ENCODE peak calls at places on chromosomes 5 and 9, in five cellular contexts. P is GM12878, O is NT2/D1, E is HepG2, X is H1. Z is an unnamed sample.

GRCh38 chr9:88072831-88073365 is 65.4 kb downstream of the SPATA31C2 start:
- DNase-seq in P (no peak), O (no peak), E (no peak), X (no peak), Z (no peak)

GRCh38 chr9:121268598-121269029 is 652 bp downstream of the GSN start:
- DNase-seq in P (no peak), O (no peak), X (no peak), E (no peak), Z (no peak)

GRCh38 chr5:178180141-178180863 is 6.9 kb downstream of the GMCL2 start:
- DNase-seq in X (peak; percentile 79), E (no peak), P (no peak), O (peak; percentile 61), Z (no peak)

GRCh38 chr5:31211098-31211497 is 17.6 kb downstream of the CDH6 start:
- DNase-seq in O (no peak), E (no peak), P (no peak), X (no peak), Z (no peak)

GRCh38 chr9:26369096-26369495 is 523.5 kb downstream of the CAAP1 start:
- DNase-seq in O (no peak), P (no peak), X (no peak), E (no peak), Z (no peak)

GRCh38 chr9:116499986-116500871 is 186.9 kb upstream of the TRIM32 start:
- DNase-seq in P (no peak), X (no peak), E (no peak), O (no peak), Z (no peak)

GRCh38 chr9:108049671-108050494 is 560.3 kb upstream of the KLF4 start:
- DNase-seq in P (no peak), X (no peak), E (no peak), O (no peak), Z (no peak)

GRCh38 chr5:140295414-140295813 is 7.5 kb downstream of the PFDN1 start:
- DNase-seq in X (no peak), O (no peak), P (no peak), E (peak; percentile 67), Z (peak; percentile 26)

GRCh38 chr5:1101991-1102713 is 9.7 kb downstream of the SLC12A7 start:
- DNase-seq in E (no peak), P (no peak), O (peak; percentile 50), X (no peak), Z (no peak)

GRCh38 chr9:115615821-115616665 is 498.1 kb upstream of the TNC start:
- DNase-seq in P (no peak), X (no peak), O (no peak), E (no peak), Z (no peak)

GRCh38 chr5:124701873-124702272 is 44.6 kb downstream of the ZNF608 start:
- DNase-seq in X (no peak), O (no peak), P (no peak), E (no peak), Z (no peak)

GRCh38 chr5:86814907-86815306 is 197.2 kb downstream of the COX7C start:
- DNase-seq in O (no peak), E (no peak), X (no peak), P (no peak), Z (no peak)

GRCh38 chr5:180343846-180344327 is 9.2 kb downstream of the GFPT2 start:
- DNase-seq in X (no peak), E (no peak), P (no peak), O (no peak), Z (no peak)

GRCh38 chr5:17802256-17802655 is 168.0 kb downstream of the TAF11L14 start:
- DNase-seq in O (peak; percentile 18), P (no peak), E (no peak), X (no peak), Z (no peak)

DNA sequence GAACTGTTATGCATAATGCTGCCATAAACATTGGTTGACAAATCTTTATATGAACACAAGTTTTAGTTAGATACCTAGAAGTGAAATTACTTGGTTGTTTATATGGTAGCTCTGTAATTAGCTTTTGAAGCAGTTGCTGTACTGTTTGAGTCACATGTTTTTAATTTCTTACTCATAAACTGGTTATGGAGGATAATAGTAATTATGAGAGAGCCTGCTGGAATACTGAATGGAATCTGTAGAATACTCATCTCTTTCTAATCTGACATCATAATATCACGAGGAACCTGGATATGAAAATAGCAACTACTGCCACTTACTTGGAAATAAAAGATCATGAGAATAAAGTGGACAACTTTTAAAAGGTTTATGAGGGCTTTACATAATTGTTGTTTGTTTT is 509.2 kb downstream of the CETN3 start:
- DNase-seq in O (no peak), E (no peak), X (no peak), P (no peak), Z (no peak)
- TF ChIP-seq SUZ12 in O (no peak), E (no peak), X (no peak), P (no peak), Z (no peak)

GRCh38 chr9:131754846-131755245 is 15.0 kb upstream of the RAPGEF1 start:
- DNase-seq in O (no peak), E (no peak), P (no peak), X (no peak), Z (no peak)
- TF ChIP-seq SUZ12 in O (no peak), E (no peak), P (no peak), X (no peak), Z (no peak)

GRCh38 chr9:80605129-80605528 is 1033.4 kb downstream of the TLE4 start:
- DNase-seq in X (no peak), P (no peak), E (peak; percentile 16), O (peak; percentile 11), Z (peak; percentile 35)
- TF ChIP-seq SUZ12 in X (no peak), P (no peak), E (no peak), O (no peak), Z (no peak)

DNA sequence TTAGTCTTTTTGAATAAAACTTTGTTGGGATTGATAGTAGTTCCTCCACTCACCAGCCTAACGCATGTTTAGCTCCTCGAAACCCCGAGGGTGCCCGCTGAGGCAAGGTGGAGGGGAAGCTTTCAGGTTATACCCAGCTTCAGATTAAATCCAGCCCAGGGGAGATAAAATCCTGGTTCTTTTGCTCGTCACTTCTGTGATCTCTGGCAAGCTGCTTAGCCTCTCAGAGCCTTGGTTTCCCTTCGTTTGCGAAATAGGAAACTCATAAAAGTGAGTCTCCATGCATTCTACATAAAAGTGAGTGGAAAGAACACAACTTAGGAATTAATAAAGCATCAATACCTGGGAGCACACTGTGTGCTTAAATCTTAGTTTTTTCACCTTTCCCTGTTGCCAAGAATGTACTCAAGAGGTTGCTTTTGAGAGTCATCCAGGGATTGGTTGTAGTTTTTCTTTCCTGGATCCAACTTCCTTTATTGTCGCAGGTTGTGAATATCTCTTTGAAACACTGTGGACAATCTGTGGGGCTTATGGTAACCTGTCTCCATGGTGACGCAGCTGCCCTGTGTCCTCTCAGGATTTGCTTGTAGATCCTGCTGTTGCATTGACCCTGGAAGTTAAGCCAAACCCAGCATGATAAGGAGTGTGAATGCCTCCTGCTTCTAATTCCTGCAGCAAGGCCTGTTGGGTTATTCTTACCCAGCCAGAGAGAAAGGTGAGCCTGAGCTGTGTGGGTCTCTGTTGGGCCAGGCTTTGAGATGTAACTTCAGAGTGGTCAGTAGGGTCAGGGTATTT is 2.0 kb downstream of the GALNT12 start:
- DNase-seq in X (no peak), O (no peak), E (no peak), P (no peak), Z (no peak)
- TF ChIP-seq SUZ12 in X (no peak), O (no peak), E (no peak), P (no peak), Z (no peak)

Z was measured in HEK293T.